ENCODE peak calls at places on chromosomes 12 and 14, in six cellular contexts. One of them, this sample, is unnamed.

GRCh38 chr14:44404021-44404420 is 103.1 kb downstream of the FSCB start:
- DNase-seq in body of pancreas: no peak
- DNase-seq in brain microvascular endothelial cell: no peak
- DNase-seq in esophagus muscularis mucosa: no peak
- DNase-seq in CD8-positive, alpha-beta T cell: no peak
- DNase-seq in adrenal gland: no peak
- DNase-seq in this sample: no peak

GRCh38 chr12:56115329-56115728 is 1.1 kb upstream of the RPL41 start:
- DNase-seq in CD8-positive, alpha-beta T cell: no peak
- DNase-seq in esophagus muscularis mucosa: no peak
- DNase-seq in body of pancreas: peak; percentile 34
- DNase-seq in brain microvascular endothelial cell: peak; percentile 34
- DNase-seq in adrenal gland: no peak
- DNase-seq in this sample: no peak

GRCh38 chr12:70719672-70720420 is 82.6 kb upstream of the PTPRB start:
- DNase-seq in adrenal gland: peak; percentile 33
- DNase-seq in esophagus muscularis mucosa: no peak
- DNase-seq in CD8-positive, alpha-beta T cell: no peak
- DNase-seq in brain microvascular endothelial cell: peak; percentile 46
- DNase-seq in body of pancreas: peak; percentile 7
- DNase-seq in this sample: peak; percentile 74

GRCh38 chr12:52004042-52004648 is 2.6 kb upstream of the TAMALIN start:
- DNase-seq in brain microvascular endothelial cell: peak; percentile 39
- DNase-seq in esophagus muscularis mucosa: no peak
- DNase-seq in adrenal gland: peak; percentile 48
- DNase-seq in CD8-positive, alpha-beta T cell: no peak
- DNase-seq in body of pancreas: peak; percentile 76
- DNase-seq in this sample: peak; percentile 66

GRCh38 chr12:111034148-111034910 is 114.0 kb upstream of the MYL2 start:
- DNase-seq in brain microvascular endothelial cell: no peak
- DNase-seq in CD8-positive, alpha-beta T cell: no peak
- DNase-seq in adrenal gland: no peak
- DNase-seq in esophagus muscularis mucosa: no peak
- DNase-seq in body of pancreas: no peak
- DNase-seq in this sample: no peak

GRCh38 chr12:793037-793436 is 40.7 kb downstream of the WNK1 start:
- DNase-seq in body of pancreas: no peak
- DNase-seq in CD8-positive, alpha-beta T cell: no peak
- DNase-seq in adrenal gland: no peak
- DNase-seq in brain microvascular endothelial cell: no peak
- DNase-seq in esophagus muscularis mucosa: no peak
- DNase-seq in this sample: no peak

GRCh38 chr12:51771008-51771407 is 77.5 kb downstream of the FIGNL2 start:
- DNase-seq in adrenal gland: no peak
- DNase-seq in body of pancreas: no peak
- DNase-seq in CD8-positive, alpha-beta T cell: no peak
- DNase-seq in brain microvascular endothelial cell: no peak
- DNase-seq in esophagus muscularis mucosa: no peak
- DNase-seq in this sample: no peak

GRCh38 chr12:63095369-63095967 is 55.5 kb downstream of the AVPR1A start:
- DNase-seq in CD8-positive, alpha-beta T cell: no peak
- DNase-seq in brain microvascular endothelial cell: no peak
- DNase-seq in esophagus muscularis mucosa: no peak
- DNase-seq in body of pancreas: no peak
- DNase-seq in adrenal gland: no peak
- DNase-seq in this sample: no peak

GRCh38 chr12:52042706-52043385 is 8.4 kb upstream of the NR4A1 start:
- DNase-seq in brain microvascular endothelial cell: no peak
- DNase-seq in adrenal gland: no peak
- DNase-seq in CD8-positive, alpha-beta T cell: no peak
- DNase-seq in body of pancreas: no peak
- DNase-seq in esophagus muscularis mucosa: no peak
- DNase-seq in this sample: no peak

GRCh38 chr12:27193854-27194544 is 50.1 kb upstream of the STK38L start:
- DNase-seq in body of pancreas: peak; percentile 26
- DNase-seq in brain microvascular endothelial cell: peak; percentile 70
- DNase-seq in CD8-positive, alpha-beta T cell: no peak
- DNase-seq in esophagus muscularis mucosa: no peak
- DNase-seq in adrenal gland: no peak
- DNase-seq in this sample: peak; percentile 72

GRCh38 chr12:64278421-64278820 is 56.3 kb upstream of the KICS2 start:
- DNase-seq in adrenal gland: no peak
- DNase-seq in CD8-positive, alpha-beta T cell: no peak
- DNase-seq in body of pancreas: no peak
- DNase-seq in brain microvascular endothelial cell: no peak
- DNase-seq in esophagus muscularis mucosa: no peak
- DNase-seq in this sample: no peak

GRCh38 chr12:57845478-57846284 is 848 bp downstream of the CTDSP2 start:
- DNase-seq in esophagus muscularis mucosa: no peak
- DNase-seq in body of pancreas: peak; percentile 92
- DNase-seq in CD8-positive, alpha-beta T cell: peak; percentile 21
- DNase-seq in adrenal gland: peak; percentile 86
- DNase-seq in brain microvascular endothelial cell: no peak
- DNase-seq in this sample: peak; percentile 100

GRCh38 chr14:22556021-22556989 is 32.7 kb downstream of the DAD1 start:
- DNase-seq in adrenal gland: peak; percentile 58
- DNase-seq in CD8-positive, alpha-beta T cell: peak; percentile 93
- DNase-seq in body of pancreas: peak; percentile 61
- DNase-seq in brain microvascular endothelial cell: peak; percentile 35
- DNase-seq in esophagus muscularis mucosa: no peak
- DNase-seq in this sample: peak; percentile 90

GRCh38 chr12:32107376-32108267 is 975 bp downstream of the BICD1 start:
- DNase-seq in brain microvascular endothelial cell: peak; percentile 68
- DNase-seq in esophagus muscularis mucosa: no peak
- DNase-seq in adrenal gland: no peak
- DNase-seq in CD8-positive, alpha-beta T cell: no peak
- DNase-seq in body of pancreas: no peak
- DNase-seq in this sample: peak; percentile 87

GRCh38 chr14:93230539-93230938 is 23.5 kb downstream of the UBR7 start:
- DNase-seq in CD8-positive, alpha-beta T cell: no peak
- DNase-seq in adrenal gland: no peak
- DNase-seq in esophagus muscularis mucosa: no peak
- DNase-seq in brain microvascular endothelial cell: no peak
- DNase-seq in body of pancreas: no peak
- DNase-seq in this sample: no peak

GRCh38 chr12:26369588-26369987 is 174.2 kb downstream of the SSPN start:
- DNase-seq in adrenal gland: peak; percentile 73
- DNase-seq in brain microvascular endothelial cell: peak; percentile 86
- DNase-seq in esophagus muscularis mucosa: no peak
- DNase-seq in body of pancreas: no peak
- DNase-seq in CD8-positive, alpha-beta T cell: no peak
- DNase-seq in this sample: peak; percentile 66

GRCh38 chr12:85575115-85576096 is 260.8 kb downstream of the RASSF9 start:
- DNase-seq in adrenal gland: peak; percentile 48
- DNase-seq in brain microvascular endothelial cell: peak; percentile 77
- DNase-seq in body of pancreas: peak; percentile 61
- DNase-seq in CD8-positive, alpha-beta T cell: no peak
- DNase-seq in esophagus muscularis mucosa: no peak
- DNase-seq in this sample: peak; percentile 5

DNA sequence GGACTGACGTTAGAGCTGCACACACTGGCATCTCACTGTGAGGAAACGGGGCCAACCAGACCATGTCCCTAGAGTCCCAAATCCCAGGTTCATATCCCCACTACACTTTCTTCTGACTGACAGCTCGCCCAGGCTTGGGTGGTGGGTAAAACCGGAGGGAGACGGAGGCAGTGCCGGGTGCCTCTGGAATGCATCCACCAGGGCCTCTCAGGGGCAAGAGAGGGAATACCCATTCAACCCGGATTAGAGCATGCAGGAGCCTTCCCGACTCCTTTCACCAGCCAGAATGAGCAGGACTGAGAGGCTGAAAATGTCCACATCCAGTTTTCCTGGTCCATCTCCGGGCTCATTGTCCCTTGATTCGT is 297.2 kb downstream of the ADGRD1 start:
- DNase-seq in brain microvascular endothelial cell: no peak
- DNase-seq in adrenal gland: no peak
- DNase-seq in esophagus muscularis mucosa: no peak
- DNase-seq in body of pancreas: no peak
- DNase-seq in CD8-positive, alpha-beta T cell: no peak
- DNase-seq in this sample: no peak
- H3K27ac ChIP-seq in brain microvascular endothelial cell: no peak overlapping the region
- H3K27ac ChIP-seq in adrenal gland: no peak overlapping the region
- H3K27ac ChIP-seq in esophagus muscularis mucosa: no peak overlapping the region
- H3K27ac ChIP-seq in body of pancreas: no peak overlapping the region
- H3K27ac ChIP-seq in CD8-positive, alpha-beta T cell: no peak overlapping the region
- H3K27ac ChIP-seq in this sample: no peak overlapping the region

DNA sequence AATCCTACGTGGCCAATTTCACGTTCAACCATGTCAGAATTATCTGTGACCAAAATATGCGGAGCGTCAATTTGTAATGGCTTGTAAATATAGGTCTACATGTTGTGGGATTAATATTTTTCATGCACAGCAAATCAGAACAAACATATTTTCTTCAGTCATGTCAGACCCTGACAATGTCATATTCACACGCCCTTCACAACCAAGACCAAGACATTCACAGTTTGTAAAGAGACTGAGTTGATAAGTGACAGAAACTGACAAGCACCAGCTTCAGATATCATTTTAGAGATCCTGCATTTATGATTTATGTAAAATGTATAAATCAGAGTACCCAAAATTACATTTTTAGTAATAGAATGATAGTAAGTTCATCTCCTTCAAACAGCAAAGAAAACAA is 57.3 kb upstream of the NOVA1 start:
- DNase-seq in adrenal gland: no peak
- DNase-seq in esophagus muscularis mucosa: no peak
- DNase-seq in brain microvascular endothelial cell: no peak
- DNase-seq in CD8-positive, alpha-beta T cell: no peak
- DNase-seq in body of pancreas: no peak
- DNase-seq in this sample: no peak
- H3K27ac ChIP-seq in adrenal gland: no peak overlapping the region
- H3K27ac ChIP-seq in esophagus muscularis mucosa: no peak overlapping the region
- H3K27ac ChIP-seq in brain microvascular endothelial cell: no peak overlapping the region
- H3K27ac ChIP-seq in CD8-positive, alpha-beta T cell: no peak overlapping the region
- H3K27ac ChIP-seq in body of pancreas: no peak overlapping the region
- H3K27ac ChIP-seq in this sample: no peak overlapping the region

GRCh38 chr12:11689591-11690158 is 40.2 kb downstream of the ETV6 start:
- DNase-seq in esophagus muscularis mucosa: no peak
- DNase-seq in body of pancreas: no peak
- DNase-seq in adrenal gland: no peak
- DNase-seq in brain microvascular endothelial cell: no peak
- DNase-seq in CD8-positive, alpha-beta T cell: no peak
- DNase-seq in this sample: no peak
- H3K27ac ChIP-seq in esophagus muscularis mucosa: peak overlapping the region; percentile 40
- H3K27ac ChIP-seq in body of pancreas: no peak overlapping the region
- H3K27ac ChIP-seq in adrenal gland: no peak overlapping the region
- H3K27ac ChIP-seq in brain microvascular endothelial cell: no peak overlapping the region
- H3K27ac ChIP-seq in CD8-positive, alpha-beta T cell: no peak overlapping the region
- H3K27ac ChIP-seq in this sample: peak overlapping the region; percentile 22

DNA sequence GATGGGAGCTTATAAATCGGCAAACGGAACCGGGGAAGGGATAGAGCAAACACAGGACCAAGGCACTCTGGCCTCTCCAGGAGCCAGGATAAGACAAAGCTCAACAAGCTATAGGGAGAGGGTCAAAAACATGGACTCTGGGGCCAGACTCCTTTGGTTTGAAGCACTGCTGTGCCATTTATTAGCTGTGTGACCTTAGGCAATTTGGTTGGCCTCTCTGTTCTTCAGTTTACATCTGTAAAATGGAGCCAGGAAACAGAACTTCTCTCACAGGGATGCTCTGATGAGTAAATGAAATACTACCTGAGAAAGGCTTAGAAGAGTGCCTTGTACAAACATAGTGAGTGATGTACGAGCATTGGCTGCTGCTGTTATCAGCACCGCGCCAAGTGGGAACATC is 213.3 kb upstream of the PWP1 start:
- DNase-seq in brain microvascular endothelial cell: no peak
- DNase-seq in adrenal gland: no peak
- DNase-seq in body of pancreas: no peak
- DNase-seq in CD8-positive, alpha-beta T cell: no peak
- DNase-seq in esophagus muscularis mucosa: no peak
- DNase-seq in this sample: no peak
- H3K27ac ChIP-seq in brain microvascular endothelial cell: no peak overlapping the region
- H3K27ac ChIP-seq in adrenal gland: no peak overlapping the region
- H3K27ac ChIP-seq in body of pancreas: no peak overlapping the region
- H3K27ac ChIP-seq in CD8-positive, alpha-beta T cell: no peak overlapping the region
- H3K27ac ChIP-seq in esophagus muscularis mucosa: no peak overlapping the region
- H3K27ac ChIP-seq in this sample: no peak overlapping the region

DNA sequence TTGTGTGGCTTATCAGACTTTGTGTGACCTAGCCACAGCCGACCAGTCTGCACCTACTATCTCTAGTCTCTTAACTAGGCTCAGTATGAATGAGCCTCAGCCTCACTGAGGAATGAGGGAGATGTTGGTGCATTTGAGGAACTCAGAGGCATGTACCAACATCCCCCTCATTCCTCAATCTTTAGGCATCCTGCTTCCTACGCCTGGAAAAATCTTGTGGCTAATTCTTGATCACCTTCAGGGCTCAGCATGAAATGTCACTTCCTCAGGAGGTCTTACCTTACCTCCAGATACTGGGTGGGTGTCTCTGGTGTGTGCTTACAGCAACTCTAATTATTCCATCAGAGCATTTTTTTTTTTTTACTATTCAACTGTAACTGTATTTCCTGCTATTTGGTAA is 148.8 kb upstream of the TMCC3 start:
- DNase-seq in brain microvascular endothelial cell: no peak
- DNase-seq in esophagus muscularis mucosa: no peak
- DNase-seq in CD8-positive, alpha-beta T cell: no peak
- DNase-seq in adrenal gland: no peak
- DNase-seq in body of pancreas: no peak
- DNase-seq in this sample: no peak
- H3K27ac ChIP-seq in brain microvascular endothelial cell: no peak overlapping the region
- H3K27ac ChIP-seq in esophagus muscularis mucosa: no peak overlapping the region
- H3K27ac ChIP-seq in CD8-positive, alpha-beta T cell: no peak overlapping the region
- H3K27ac ChIP-seq in adrenal gland: no peak overlapping the region
- H3K27ac ChIP-seq in body of pancreas: no peak overlapping the region
- H3K27ac ChIP-seq in this sample: no peak overlapping the region

This sample was measured in SJSA1.